ENCODE peak calls at places on chromosome 11, in eight cellular contexts. H is effector memory CD4-positive, alpha-beta T cell; X is BJ; J is GM23248; P is sigmoid colon; K is upper lobe of right lung; D is astrocyte of the spinal cord; W is CD4-positive, alpha-beta memory T cell. M is an unnamed sample.

GRCh38 chr11:3892156-3892555 is 36.7 kb downstream of the STIM1 start:
- DNase-seq in P (no peak), D (no peak), H (no peak), J (no peak), K (no peak), W (no peak), X (no peak), M (no peak)

GRCh38 chr11:108708173-108708572 is 43.3 kb downstream of the DDX10 start:
- DNase-seq in X (no peak), K (no peak), H (no peak), J (no peak), P (no peak), W (no peak), D (no peak), M (no peak)

GRCh38 chr11:80146231-80146630 is 705.4 kb upstream of the TENM4 start:
- DNase-seq in P (no peak), X (no peak), D (no peak), K (no peak), J (no peak), W (no peak), H (no peak), M (no peak)

GRCh38 chr11:125394306-125394705 is 101.8 kb downstream of the FEZ1 start:
- DNase-seq in W (no peak), H (no peak), K (no peak), P (peak), D (no peak), J (no peak), X (no peak), M (no peak)

GRCh38 chr11:44903518-44903917 is 47.2 kb downstream of the TP53I11 start:
- DNase-seq in P (no peak), D (no peak), X (no peak), J (no peak), W (no peak), H (no peak), K (no peak), M (no peak)

GRCh38 chr11:117888140-117888561 is 11.7 kb upstream of the FXYD6 start:
- DNase-seq in H (no peak), P (no peak), W (no peak), X (no peak), D (no peak), J (no peak), K (no peak), M (no peak)

GRCh38 chr11:116311141-116311540 is 461.6 kb downstream of the BUD13 start:
- DNase-seq in P (no peak), H (no peak), D (no peak), J (no peak), K (no peak), W (no peak), X (no peak), M (no peak)

GRCh38 chr11:95703059-95703458 is 86.5 kb downstream of the FAM76B start:
- DNase-seq in W (no peak), K (no peak), J (no peak), D (no peak), P (no peak), H (no peak), X (no peak), M (no peak)

GRCh38 chr11:119134389-119134978 is 13.1 kb downstream of the HINFP start:
- DNase-seq in X (no peak), P (no peak), W (no peak), J (peak), D (no peak), H (no peak), K (no peak), M (no peak)

GRCh38 chr11:106553304-106553703 is 465.0 kb downstream of the GUCY1A2 start:
- DNase-seq in H (no peak), D (no peak), K (no peak), J (no peak), W (no peak), P (no peak), X (no peak), M (no peak)

GRCh38 chr11:117170210-117170609 is 8.3 kb upstream of the SIDT2 start:
- DNase-seq in K (no peak), P (no peak), J (peak), W (no peak), X (no peak), H (no peak), D (no peak), M (no peak)

GRCh38 chr11:65646921-65647701 is 9.2 kb downstream of the SIPA1 start:
- DNase-seq in X (no peak), H (no peak), W (no peak), J (peak), K (peak), D (peak), P (no peak), M (peak)

GRCh38 chr11:71488086-71488967 is 35.3 kb downstream of the NADSYN1 start:
- DNase-seq in H (no peak), K (no peak), J (no peak), X (no peak), D (peak), P (peak), W (no peak), M (no peak)

GRCh38 chr11:117230286-117230961 is 1.4 kb downstream of the PCSK7 start:
- DNase-seq in X (no peak), J (peak), P (peak), D (peak), K (no peak), H (peak), W (peak), M (peak)

GRCh38 chr11:12019867-12020416 is 11.5 kb upstream of the DKK3 start:
- DNase-seq in X (no peak), W (no peak), H (no peak), P (no peak), K (no peak), J (no peak), D (no peak), M (no peak)

GRCh38 chr11:123475478-123475877 is 45.4 kb downstream of the GRAMD1B start:
- DNase-seq in P (peak), J (peak), H (no peak), K (no peak), X (no peak), W (no peak), D (peak), M (no peak)

GRCh38 chr11:117931971-117932370 is 2.8 kb upstream of the TMPRSS13 start:
- DNase-seq in X (no peak), W (peak), D (no peak), K (no peak), P (peak), J (no peak), H (no peak), M (peak)

GRCh38 chr11:18490319-18490718 is 34.7 kb downstream of the LDHAL6A start:
- DNase-seq in K (no peak), W (no peak), D (no peak), H (no peak), J (peak), P (no peak), X (no peak), M (no peak)

GRCh38 chr11:65554057-65554818 is 3.9 kb downstream of the LTBP3 start:
- DNase-seq in X (no peak), J (no peak), W (no peak), K (no peak), H (no peak), D (no peak), P (no peak), M (no peak)

GRCh38 chr11:69080361-69080973 is 31.7 kb downstream of the TPCN2 start:
- DNase-seq in K (no peak), P (no peak), H (no peak), W (peak), J (peak), D (peak), X (no peak), M (no peak)

GRCh38 chr11:119749006-119749565 is 20.1 kb upstream of the NECTIN1 start:
- DNase-seq in X (no peak), K (peak), P (no peak), J (no peak), W (no peak), D (no peak), H (no peak), M (no peak)

GRCh38 chr11:66069715-66070603 is at the start of gene PACS1:
- DNase-seq in H (peak), J (peak), K (peak), X (peak), D (peak), P (peak), W (peak), M (peak)

GRCh38 chr11:46948378-46949131 is 12.0 kb downstream of the CSTPP1 start:
- DNase-seq in P (no peak), K (no peak), X (peak), D (peak), J (peak), H (no peak), W (no peak), M (no peak)

GRCh38 chr11:5384335-5384734 is 723 bp downstream of the OR51M1 start:
- DNase-seq in P (no peak), W (no peak), K (no peak), D (no peak), H (no peak), J (no peak), X (no peak), M (no peak)

GRCh38 chr11:75191330-75191717 is 40.4 kb downstream of the SLCO2B1 start:
- DNase-seq in W (no peak), J (no peak), P (no peak), D (no peak), X (no peak), K (peak), H (no peak), M (no peak)

GRCh38 chr11:102831709-102832492 is 11.5 kb downstream of the MMP3 start:
- DNase-seq in P (no peak), W (no peak), D (no peak), X (no peak), J (peak), K (no peak), H (no peak), M (no peak)

GRCh38 chr11:125300791-125301218 is 136.3 kb downstream of the PKNOX2 start:
- DNase-seq in W (no peak), X (peak), H (no peak), J (peak), P (no peak), D (peak), K (no peak), M (no peak)

GRCh38 chr11:107565219-107565937 is at the start of gene ALKBH8:
- DNase-seq in J (peak), P (peak), K (peak), X (no peak), D (peak), H (peak), W (peak), M (peak)

GRCh38 chr11:2558861-2559526 is 114.2 kb downstream of the KCNQ1 start:
- DNase-seq in H (no peak), K (peak), J (no peak), X (no peak), D (no peak), W (no peak), P (peak), M (no peak)

GRCh38 chr11:5625281-5625680 is 480 bp downstream of the TRIM34 start:
- DNase-seq in K (no peak), X (no peak), D (no peak), W (no peak), J (peak), P (no peak), H (no peak), M (no peak)

GRCh38 chr11:134411887-134412507 is at the start of gene B3GAT1:
- DNase-seq in W (no peak), K (no peak), X (no peak), D (no peak), H (no peak), P (no peak), J (no peak), M (no peak)

GRCh38 chr11:14902650-14903350 is 10.8 kb upstream of the CYP2R1 start:
- DNase-seq in W (no peak), D (peak), P (no peak), H (no peak), X (no peak), K (no peak), J (peak), M (no peak)

GRCh38 chr11:125069796-125070195 is 6.7 kb downstream of the SLC37A2 start:
- DNase-seq in H (no peak), X (no peak), D (no peak), K (peak), P (no peak), W (no peak), J (peak), M (no peak)

GRCh38 chr11:2573240-2574042 is 126.4 kb downstream of the KCNQ1OT1 start:
- DNase-seq in D (no peak), W (no peak), H (no peak), J (no peak), P (peak), K (peak), X (no peak), M (no peak)

GRCh38 chr11:108135845-108136599 is 14.7 kb downstream of the ACAT1 start:
- DNase-seq in P (no peak), X (no peak), K (no peak), H (no peak), J (peak), W (no peak), D (peak), M (no peak)

GRCh38 chr11:126857860-126858808 is 142.4 kb downstream of the KIRREL3 start:
- DNase-seq in J (peak), D (peak), X (no peak), W (no peak), H (no peak), P (no peak), K (no peak), M (no peak)

GRCh38 chr11:67666676-67667489 is 7.5 kb downstream of the ALDH3B2 start:
- DNase-seq in K (peak), J (no peak), W (no peak), H (no peak), P (no peak), X (no peak), D (no peak), M (no peak)

GRCh38 chr11:67665537-67666302 is 8.7 kb downstream of the ALDH3B2 start:
- DNase-seq in W (no peak), P (no peak), D (no peak), X (no peak), H (no peak), J (no peak), K (peak), M (no peak)

GRCh38 chr11:67667490-67668190 is 6.8 kb downstream of the ALDH3B2 start:
- DNase-seq in H (no peak), P (no peak), K (peak), D (no peak), W (no peak), X (no peak), J (no peak), M (no peak)

GRCh38 chr11:67664696-67665536 is 9.5 kb downstream of the ALDH3B2 start:
- DNase-seq in D (no peak), W (no peak), K (peak), X (no peak), H (no peak), P (no peak), J (no peak), M (no peak)

DNA sequence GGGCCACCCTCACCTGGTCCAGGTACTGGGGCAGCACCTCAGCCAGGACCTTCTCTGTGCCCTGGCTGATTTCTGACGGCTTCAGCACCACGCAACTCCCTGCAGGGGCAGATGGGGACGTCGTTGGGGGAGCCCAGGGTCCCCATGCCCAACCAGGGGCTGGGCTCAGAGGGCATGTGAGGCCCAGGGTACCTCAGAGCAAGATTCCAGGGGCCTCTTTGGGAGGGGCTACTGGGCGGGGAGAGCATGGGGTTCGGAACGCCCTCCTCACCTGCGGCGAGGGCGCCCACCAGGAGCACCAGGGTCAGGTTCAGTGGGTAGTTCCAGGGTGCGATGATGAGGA is 8.1 kb downstream of the ALDH3B2 start:
- DNase-seq in H (no peak), W (no peak), D (no peak), K (no peak), P (no peak), X (no peak), J (no peak), M (no peak)
- H3K4me3 ChIP-seq in H (no peak), W (no peak), D (no peak), K (no peak), P (no peak), X (no peak), J (no peak), M (no peak)

DNA sequence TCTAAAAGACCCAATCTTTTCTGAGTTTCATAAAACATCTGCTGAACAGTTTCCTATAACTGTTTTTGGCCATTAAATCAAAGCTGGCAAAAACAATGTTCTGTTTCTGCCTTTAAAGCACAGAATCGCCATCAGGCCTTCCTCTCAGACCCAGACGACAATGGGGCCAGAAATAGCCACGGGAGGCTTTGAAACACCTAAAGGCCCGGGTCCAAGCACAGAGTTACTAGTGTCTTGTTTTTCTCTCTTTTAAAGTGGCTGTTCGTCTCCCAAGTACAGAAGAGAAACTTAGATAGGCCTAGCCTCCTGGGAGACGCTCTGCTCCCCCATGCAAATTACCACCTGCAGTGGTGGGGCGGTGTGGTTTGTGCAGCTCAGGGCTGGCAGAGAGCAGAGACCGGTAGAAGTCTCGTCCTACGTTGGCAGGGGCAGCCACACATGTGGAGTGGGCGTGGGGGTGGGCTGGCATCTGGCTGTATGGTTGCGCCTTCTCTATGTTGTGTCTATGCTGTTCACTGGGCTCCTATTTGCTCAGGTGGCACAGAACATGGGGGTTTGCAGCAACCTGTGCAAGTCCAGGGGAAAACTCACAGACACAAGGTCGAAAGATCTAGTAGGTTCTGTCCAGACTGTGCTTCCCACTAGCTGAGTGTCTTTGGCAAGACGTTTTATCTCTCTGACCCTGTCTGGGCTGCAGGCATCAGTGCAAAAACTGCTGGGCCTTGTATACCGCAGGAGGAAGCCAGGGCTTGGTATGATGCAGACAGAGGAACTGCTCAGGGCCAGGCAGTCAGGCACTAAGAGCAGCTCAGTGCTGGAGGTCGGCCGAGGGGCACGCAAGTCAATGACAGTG is 23.6 kb upstream of the ETS1 start:
- DNase-seq in P (no peak), H (no peak), X (no peak), W (peak), D (no peak), K (no peak), J (no peak), M (peak)
- H3K4me3 ChIP-seq in P (no peak), H (peak), X (no peak), W (peak), D (no peak), K (no peak), J (no peak), M (no peak)

GRCh38 chr11:67645521-67646457 is 4.7 kb downstream of the ACY3 start:
- DNase-seq in D (no peak), W (no peak), J (no peak), K (no peak), X (no peak), P (no peak), H (no peak), M (peak)
- H3K4me3 ChIP-seq in D (no peak), W (no peak), J (no peak), K (no peak), X (no peak), P (no peak), H (no peak), M (no peak)

GRCh38 chr11:9347100-9347499 is 32.7 kb upstream of the TMEM41B start:
- DNase-seq in D (no peak), X (no peak), K (no peak), J (no peak), H (no peak), W (peak), P (no peak), M (no peak)

GRCh38 chr11:9351956-9352355 is 32.5 kb upstream of the IPO7 start:
- DNase-seq in X (no peak), W (no peak), K (no peak), P (no peak), J (peak), D (no peak), H (no peak), M (no peak)

GRCh38 chr11:9357041-9357440 is 27.4 kb upstream of the IPO7 start:
- DNase-seq in D (no peak), W (no peak), K (no peak), J (no peak), X (no peak), P (no peak), H (no peak), M (no peak)

GRCh38 chr11:9351321-9351881 is 33.1 kb upstream of the IPO7 start:
- DNase-seq in W (no peak), X (no peak), K (peak), H (no peak), D (no peak), J (no peak), P (no peak), M (no peak)
- H3K4me3 ChIP-seq in W (no peak), X (no peak), K (no peak), H (no peak), D (no peak), J (no peak), P (no peak), M (no peak)

GRCh38 chr11:40291304-40292100 is 1168.0 kb downstream of the LRRC4C start:
- DNase-seq in D (no peak), X (no peak), H (no peak), J (no peak), K (no peak), P (no peak), W (no peak), M (no peak)
- H3K4me3 ChIP-seq in D (peak), X (no peak), H (no peak), J (no peak), K (peak), P (peak), W (no peak), M (no peak)

DNA sequence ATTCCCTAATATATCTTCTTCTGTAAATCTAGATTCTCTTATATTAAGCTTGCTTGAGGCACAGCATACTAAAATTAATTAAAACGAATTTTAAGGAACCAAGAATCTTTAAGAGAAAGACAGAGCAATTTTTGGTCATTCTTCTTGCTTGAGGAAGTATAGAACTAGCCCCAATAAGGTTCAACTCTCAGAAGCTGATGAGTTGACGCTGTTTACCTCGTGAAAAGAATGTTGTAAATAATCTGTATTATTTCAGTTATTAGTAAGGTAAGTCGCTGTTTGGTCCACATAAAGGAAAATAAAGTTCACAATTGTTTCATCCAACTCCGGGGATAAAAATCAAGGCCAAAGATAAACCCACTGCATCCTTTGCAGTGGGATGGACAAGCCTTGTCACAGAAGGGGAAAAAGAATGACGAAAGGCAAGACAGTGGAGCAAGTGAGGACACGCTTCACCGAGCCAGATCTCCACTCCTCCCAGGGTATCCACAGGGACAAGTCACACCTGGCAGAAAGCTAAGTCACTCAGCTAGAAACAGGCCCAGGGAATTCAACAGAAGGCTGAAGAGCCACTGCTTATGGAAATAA is 796 bp downstream of the POU2AF1 start:
- DNase-seq in X (no peak), H (no peak), J (no peak), D (no peak), P (no peak), W (no peak), K (no peak), M (no peak)
- H3K4me3 ChIP-seq in X (no peak), H (peak), J (no peak), D (no peak), P (no peak), W (no peak), K (no peak), M (peak)

M was measured in GM06990.